ENCODE peak calls at places on chromosomes 6 and 20, in seven cellular contexts. E is SJSA1; V is GM23248; K is OCI-LY7; X is neural progenitor cell; G is CD4-positive, alpha-beta memory T cell; R is CD4-positive, alpha-beta T cell. L is an unnamed sample.
A peak's percentile ranks its signal among the peaks of the same experiment; 100 is the strongest.

GRCh38 chr20:33846291-33846916 is 35.3 kb downstream of the CHMP4B start:
- DNase-seq in X (no peak), E (no peak), V (no peak), G (no peak), K (no peak), R (no peak), L (peak; percentile 34)

GRCh38 chr6:4383910-4384637 is 248.7 kb upstream of the ECI2 start:
- DNase-seq in G (no peak), E (peak; percentile 14), K (no peak), V (no peak), R (no peak), X (peak; percentile 62), L (no peak)

GRCh38 chr20:48492188-48493070 is 335.4 kb downstream of the PREX1 start:
- DNase-seq in R (no peak), E (no peak), X (no peak), V (no peak), K (no peak), G (no peak), L (no peak)

GRCh38 chr6:90466191-90466940 is 120.5 kb downstream of the MAP3K7 start:
- DNase-seq in G (no peak), X (peak; percentile 71), R (no peak), V (peak; percentile 40), K (no peak), E (no peak), L (no peak)

GRCh38 chr6:33785766-33786165 is 3.2 kb downstream of the LEMD2 start:
- DNase-seq in R (no peak), X (no peak), E (no peak), G (no peak), V (peak; percentile 97), K (no peak), L (no peak)

GRCh38 chr6:119742188-119742803 is 392.7 kb upstream of the MAN1A1 start:
- DNase-seq in E (no peak), X (peak; percentile 84), R (peak; percentile 15), V (peak; percentile 70), K (peak; percentile 79), G (peak; percentile 35), L (peak; percentile 85)

GRCh38 chr6:36127462-36128016 is 2.8 kb upstream of the MAPK13 start:
- DNase-seq in K (no peak), R (no peak), X (no peak), V (peak; percentile 94), E (peak; percentile 65), G (no peak), L (no peak)

GRCh38 chr20:54026300-54027064 is 43.9 kb downstream of the BCAS1 start:
- DNase-seq in R (no peak), E (no peak), V (no peak), K (no peak), G (no peak), X (no peak), L (no peak)

GRCh38 chr20:9103955-9104354 is 35.1 kb downstream of the PLCB4 start:
- DNase-seq in X (no peak), R (no peak), E (no peak), K (no peak), V (no peak), G (no peak), L (no peak)

GRCh38 chr20:3239026-3239866 is at the start of gene SLC4A11:
- DNase-seq in K (peak; percentile 68), R (no peak), E (peak; percentile 66), V (peak; percentile 79), X (peak; percentile 76), G (peak; percentile 32), L (peak; percentile 44)
- H3K27ac ChIP-seq in K (no peak within 1 kb of the TSS), R (no peak within 1 kb of the TSS), E (no peak within 1 kb of the TSS), V (no peak within 1 kb of the TSS), X (no peak within 1 kb of the TSS), G (no peak within 1 kb of the TSS), L (peak within 1 kb of the TSS; percentile 19)

DNA sequence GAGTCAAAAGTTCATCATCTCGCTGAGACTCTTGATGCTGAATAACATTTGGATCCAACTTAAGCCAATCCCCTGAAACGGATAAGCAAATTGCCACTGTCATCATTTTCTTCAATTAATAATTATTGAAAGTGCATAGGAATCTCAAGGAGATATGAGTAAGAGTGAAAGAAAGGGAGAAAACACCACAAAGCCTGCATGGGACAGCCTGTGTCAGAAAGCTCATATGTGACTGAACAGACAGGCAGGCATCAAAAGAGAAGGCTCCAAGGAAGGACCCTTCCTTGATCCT is 13.3 kb downstream of the ATXN1 start:
- DNase-seq in E (no peak), R (no peak), X (no peak), K (no peak), G (no peak), V (no peak), L (no peak)
- H3K27ac ChIP-seq in E (no peak overlapping the region), R (no peak overlapping the region), X (no peak overlapping the region), K (no peak overlapping the region), G (no peak overlapping the region), V (peak overlapping the region; percentile 64), L (no peak overlapping the region)

DNA sequence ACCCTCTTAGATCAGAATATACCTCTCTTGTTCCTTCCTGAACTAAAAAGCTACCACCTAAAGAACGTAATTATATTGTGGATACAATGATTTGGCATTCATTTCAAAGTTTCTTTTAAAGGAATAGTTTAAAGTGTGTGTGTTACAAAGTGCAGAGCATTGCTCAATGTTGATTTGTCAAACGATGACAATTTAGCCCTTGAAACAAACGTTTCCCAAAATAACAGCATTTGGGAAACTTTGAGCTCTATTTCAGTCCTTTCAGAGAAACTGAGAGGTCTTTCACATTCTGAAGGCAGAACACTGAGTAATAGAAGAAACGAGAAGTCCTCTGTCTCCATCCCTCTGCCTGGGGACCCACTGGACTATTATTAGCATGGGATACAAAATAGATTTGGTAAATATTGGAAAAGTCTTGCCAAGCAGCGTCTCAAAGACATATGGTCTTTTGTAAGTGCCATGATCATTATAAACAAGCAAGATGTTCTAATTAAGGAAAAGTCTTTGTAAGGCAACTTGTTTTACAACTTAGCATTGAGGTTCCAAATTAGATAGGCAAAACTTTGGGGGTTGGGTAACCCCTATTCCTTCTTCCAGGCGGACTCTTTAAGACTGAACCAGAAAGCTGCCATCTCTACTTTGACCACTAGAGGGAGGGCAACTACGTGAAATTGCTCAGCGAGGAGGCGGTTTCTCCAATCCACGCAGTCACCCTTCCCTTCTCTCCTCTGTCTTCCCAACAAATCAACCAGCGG is 208.8 kb downstream of the RNF144B start:
- DNase-seq in R (no peak), V (peak; percentile 74), G (peak; percentile 33), E (peak; percentile 60), K (peak; percentile 57), X (peak; percentile 83), L (peak; percentile 88)
- H3K27ac ChIP-seq in R (no peak overlapping the region), V (no peak overlapping the region), G (no peak overlapping the region), E (no peak overlapping the region), K (no peak overlapping the region), X (no peak overlapping the region), L (no peak overlapping the region)

DNA sequence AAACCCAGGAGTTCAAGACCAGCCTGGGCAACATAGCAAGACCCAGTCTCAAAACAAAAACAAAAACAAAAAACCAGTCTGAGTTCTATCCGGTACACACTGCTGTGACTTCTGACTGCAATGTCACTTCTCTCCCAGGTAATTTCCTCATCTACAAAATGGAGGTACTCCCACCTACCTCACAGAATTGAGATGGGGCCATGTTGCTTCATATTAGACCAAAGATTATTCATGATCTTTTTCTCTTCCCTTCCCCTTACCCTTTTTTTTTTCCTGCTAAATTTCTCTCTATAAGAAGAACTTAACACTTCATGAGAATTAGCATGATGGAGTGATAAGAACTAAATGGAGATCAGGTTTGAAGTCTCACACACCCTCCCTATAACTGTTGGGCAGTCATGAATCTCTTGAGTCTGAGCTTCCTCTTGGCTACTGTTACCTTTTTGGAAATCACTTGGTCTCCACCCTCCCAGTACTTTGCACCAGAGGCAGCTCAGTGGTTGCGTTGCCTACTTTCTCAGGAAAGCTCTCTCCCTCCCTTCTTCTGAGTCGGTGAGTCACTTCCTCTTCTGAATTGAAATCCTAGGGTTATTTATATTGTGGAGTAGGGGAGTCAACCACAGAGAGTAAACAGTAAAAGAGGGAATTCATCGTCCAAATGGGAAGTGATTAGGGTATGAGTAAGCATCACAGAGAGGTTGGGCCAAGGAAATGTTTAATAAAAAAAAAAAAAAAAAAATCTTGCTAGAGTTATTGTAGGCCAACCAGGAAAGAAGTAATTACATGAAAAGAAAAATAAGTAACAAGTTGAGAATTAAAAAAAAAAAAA is 59.9 kb upstream of the MAP7 start:
- DNase-seq in E (peak; percentile 90), G (no peak), V (peak; percentile 98), X (no peak), K (no peak), R (no peak), L (no peak)
- H3K27ac ChIP-seq in E (peak overlapping the region; percentile 85), G (no peak overlapping the region), V (peak overlapping the region; percentile 61), X (no peak overlapping the region), K (no peak overlapping the region), R (no peak overlapping the region), L (no peak overlapping the region)

DNA sequence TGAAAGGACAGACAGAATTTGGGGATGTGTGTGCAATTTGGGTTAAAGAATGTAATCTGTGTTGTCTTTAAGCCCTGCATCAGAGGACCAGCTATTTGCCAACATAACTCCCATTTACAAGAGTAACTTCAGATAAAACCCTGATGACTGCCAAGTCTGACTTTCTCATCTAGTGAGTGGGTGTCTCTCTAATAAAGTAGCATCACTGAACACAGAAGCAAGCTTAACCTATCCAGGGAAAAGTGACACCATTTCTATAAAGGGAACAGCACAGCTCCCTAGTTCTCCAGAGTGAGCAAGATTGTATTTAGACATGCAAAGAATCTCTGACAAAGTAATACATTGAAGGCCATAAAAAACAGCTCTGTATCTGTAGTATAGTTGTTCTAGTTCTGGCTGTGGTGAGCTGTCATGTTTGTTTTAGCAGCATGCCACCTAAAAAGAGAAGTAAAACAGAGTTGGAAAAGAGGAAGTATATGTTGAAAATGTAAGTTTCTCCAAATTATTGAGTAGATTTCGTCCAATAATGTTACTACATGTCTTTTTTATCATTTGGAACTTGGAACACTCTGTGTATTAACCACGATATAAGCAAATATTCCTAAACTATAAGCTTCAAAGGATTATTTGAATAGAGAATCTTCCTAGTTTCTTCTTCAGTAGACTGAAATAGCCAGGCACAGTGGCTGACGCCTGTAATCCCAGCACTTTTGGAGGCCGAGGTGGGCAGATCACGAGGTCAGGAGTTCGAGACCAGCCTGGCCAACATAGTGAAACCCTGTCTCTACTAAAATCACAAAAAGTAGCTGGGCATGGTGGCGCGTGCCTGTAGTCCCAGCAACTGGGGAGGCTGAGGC is 8.8 kb upstream of the PIM1 start:
- DNase-seq in G (no peak), R (no peak), K (peak; percentile 67), E (no peak), X (no peak), V (peak; percentile 84), L (no peak)
- H3K27ac ChIP-seq in G (no peak overlapping the region), R (no peak overlapping the region), K (peak overlapping the region; percentile 69), E (peak overlapping the region; percentile 0), X (no peak overlapping the region), V (peak overlapping the region; percentile 49), L (peak overlapping the region; percentile 44)